ENCODE peak calls at places on chromosomes 13 and 19, in eight cellular contexts. One of them, this sample, is unnamed.

GRCh38 chr13:73245271-73245670 is 186.5 kb downstream of the KLF5 start:
- DNase-seq in lung: no peak
- DNase-seq in fibroblast of lung: no peak
- DNase-seq in heart left ventricle: no peak
- DNase-seq in cardiac muscle cell: no peak
- DNase-seq in psoas muscle: no peak
- DNase-seq in OCI-LY7: no peak
- DNase-seq in sigmoid colon: no peak
- DNase-seq in this sample: no peak

GRCh38 chr19:12983561-12984142 is 11.6 kb upstream of the NFIX start:
- DNase-seq in lung: peak; percentile 69
- DNase-seq in fibroblast of lung: peak; percentile 73
- DNase-seq in heart left ventricle: peak; percentile 92
- DNase-seq in cardiac muscle cell: peak; percentile 75
- DNase-seq in psoas muscle: peak; percentile 83
- DNase-seq in OCI-LY7: peak; percentile 79
- DNase-seq in sigmoid colon: peak; percentile 91
- DNase-seq in this sample: peak; percentile 90

GRCh38 chr19:13029893-13030292 is 34.6 kb downstream of the NFIX start:
- DNase-seq in lung: no peak
- DNase-seq in fibroblast of lung: no peak
- DNase-seq in heart left ventricle: no peak
- DNase-seq in cardiac muscle cell: no peak
- DNase-seq in psoas muscle: peak; percentile 53
- DNase-seq in OCI-LY7: peak; percentile 29
- DNase-seq in sigmoid colon: peak; percentile 73
- DNase-seq in this sample: no peak

GRCh38 chr13:93146584-93147292 is 79.9 kb upstream of the GPC6 start:
- DNase-seq in lung: no peak
- DNase-seq in fibroblast of lung: peak; percentile 91
- DNase-seq in heart left ventricle: no peak
- DNase-seq in cardiac muscle cell: no peak
- DNase-seq in psoas muscle: no peak
- DNase-seq in OCI-LY7: no peak
- DNase-seq in sigmoid colon: no peak
- DNase-seq in this sample: no peak

GRCh38 chr13:51168623-51169022 is 53.6 kb upstream of the FAM124A start:
- DNase-seq in lung: no peak
- DNase-seq in fibroblast of lung: no peak
- DNase-seq in heart left ventricle: no peak
- DNase-seq in cardiac muscle cell: no peak
- DNase-seq in psoas muscle: no peak
- DNase-seq in OCI-LY7: no peak
- DNase-seq in sigmoid colon: no peak
- DNase-seq in this sample: no peak

GRCh38 chr13:23450340-23451046 is 17.0 kb upstream of the SACS start:
- DNase-seq in lung: no peak
- DNase-seq in fibroblast of lung: no peak
- DNase-seq in heart left ventricle: no peak
- DNase-seq in cardiac muscle cell: no peak
- DNase-seq in psoas muscle: peak; percentile 37
- DNase-seq in OCI-LY7: no peak
- DNase-seq in sigmoid colon: no peak
- DNase-seq in this sample: no peak

GRCh38 chr13:105343134-105343806 is 1192.2 kb downstream of the EFNB2 start:
- DNase-seq in lung: no peak
- DNase-seq in fibroblast of lung: peak; percentile 42
- DNase-seq in heart left ventricle: no peak
- DNase-seq in cardiac muscle cell: no peak
- DNase-seq in psoas muscle: no peak
- DNase-seq in OCI-LY7: no peak
- DNase-seq in sigmoid colon: no peak
- DNase-seq in this sample: no peak

GRCh38 chr19:19460761-19461265 is 54.5 kb downstream of the TSSK6 start:
- DNase-seq in lung: peak; percentile 37
- DNase-seq in fibroblast of lung: no peak
- DNase-seq in heart left ventricle: peak; percentile 83
- DNase-seq in cardiac muscle cell: peak; percentile 57
- DNase-seq in psoas muscle: peak; percentile 71
- DNase-seq in OCI-LY7: peak; percentile 31
- DNase-seq in sigmoid colon: peak; percentile 87
- DNase-seq in this sample: peak; percentile 65

GRCh38 chr19:5961969-5962945 is 15.7 kb downstream of the RANBP3 start:
- DNase-seq in lung: peak; percentile 76
- DNase-seq in fibroblast of lung: peak; percentile 69
- DNase-seq in heart left ventricle: peak; percentile 68
- DNase-seq in cardiac muscle cell: peak; percentile 42
- DNase-seq in psoas muscle: no peak
- DNase-seq in OCI-LY7: peak; percentile 31
- DNase-seq in sigmoid colon: no peak
- DNase-seq in this sample: no peak

GRCh38 chr19:33804021-33804799 is 7.5 kb downstream of the KCTD15 start:
- DNase-seq in lung: no peak
- DNase-seq in fibroblast of lung: peak; percentile 70
- DNase-seq in heart left ventricle: no peak
- DNase-seq in cardiac muscle cell: no peak
- DNase-seq in psoas muscle: peak; percentile 38
- DNase-seq in OCI-LY7: no peak
- DNase-seq in sigmoid colon: peak; percentile 94
- DNase-seq in this sample: no peak

GRCh38 chr13:113897966-113898365 is 34.1 kb upstream of the GAS6 start:
- DNase-seq in lung: peak; percentile 26
- DNase-seq in fibroblast of lung: no peak
- DNase-seq in heart left ventricle: no peak
- DNase-seq in cardiac muscle cell: no peak
- DNase-seq in psoas muscle: no peak
- DNase-seq in OCI-LY7: no peak
- DNase-seq in sigmoid colon: no peak
- DNase-seq in this sample: no peak

GRCh38 chr19:35436477-35437141 is 11.4 kb upstream of the FFAR2 start:
- DNase-seq in lung: no peak
- DNase-seq in fibroblast of lung: peak; percentile 63
- DNase-seq in heart left ventricle: no peak
- DNase-seq in cardiac muscle cell: peak; percentile 8
- DNase-seq in psoas muscle: no peak
- DNase-seq in OCI-LY7: no peak
- DNase-seq in sigmoid colon: no peak
- DNase-seq in this sample: peak; percentile 50

GRCh38 chr13:97133554-97133953 is 88.6 kb upstream of the MBNL2 start:
- DNase-seq in lung: no peak
- DNase-seq in fibroblast of lung: no peak
- DNase-seq in heart left ventricle: no peak
- DNase-seq in cardiac muscle cell: no peak
- DNase-seq in psoas muscle: no peak
- DNase-seq in OCI-LY7: no peak
- DNase-seq in sigmoid colon: no peak
- DNase-seq in this sample: no peak

GRCh38 chr13:51638497-51638871 is 54.2 kb downstream of the WDFY2 start:
- DNase-seq in lung: no peak
- DNase-seq in fibroblast of lung: no peak
- DNase-seq in heart left ventricle: no peak
- DNase-seq in cardiac muscle cell: no peak
- DNase-seq in psoas muscle: no peak
- DNase-seq in OCI-LY7: no peak
- DNase-seq in sigmoid colon: no peak
- DNase-seq in this sample: no peak

GRCh38 chr19:9847087-9847671 is 12.1 kb downstream of the PIN1 start:
- DNase-seq in lung: peak; percentile 39
- DNase-seq in fibroblast of lung: peak; percentile 95
- DNase-seq in heart left ventricle: no peak
- DNase-seq in cardiac muscle cell: no peak
- DNase-seq in psoas muscle: peak; percentile 71
- DNase-seq in OCI-LY7: no peak
- DNase-seq in sigmoid colon: peak; percentile 88
- DNase-seq in this sample: no peak

GRCh38 chr19:49687150-49687549 is 2.2 kb upstream of the ADM5 start:
- DNase-seq in lung: no peak
- DNase-seq in fibroblast of lung: no peak
- DNase-seq in heart left ventricle: no peak
- DNase-seq in cardiac muscle cell: no peak
- DNase-seq in psoas muscle: no peak
- DNase-seq in OCI-LY7: no peak
- DNase-seq in sigmoid colon: no peak
- DNase-seq in this sample: no peak

GRCh38 chr19:46017095-46017429 is 5.8 kb downstream of the PGLYRP1 start:
- DNase-seq in lung: no peak
- DNase-seq in fibroblast of lung: no peak
- DNase-seq in heart left ventricle: peak; percentile 21
- DNase-seq in cardiac muscle cell: no peak
- DNase-seq in psoas muscle: no peak
- DNase-seq in OCI-LY7: no peak
- DNase-seq in sigmoid colon: peak; percentile 64
- DNase-seq in this sample: no peak
- TF ChIP-seq CTCF in lung: no peak
- TF ChIP-seq CTCF in fibroblast of lung: no peak
- TF ChIP-seq CTCF in heart left ventricle: peak; percentile 40
- TF ChIP-seq CTCF in cardiac muscle cell: no peak
- TF ChIP-seq CTCF in psoas muscle: no peak
- TF ChIP-seq CTCF in OCI-LY7: peak; percentile 33
- TF ChIP-seq CTCF in sigmoid colon: peak; percentile 42
- TF ChIP-seq CTCF in this sample: no peak

GRCh38 chr13:95704510-95704909 is 27.6 kb downstream of the DNAJC3 start:
- DNase-seq in lung: no peak
- DNase-seq in fibroblast of lung: peak; percentile 12
- DNase-seq in heart left ventricle: no peak
- DNase-seq in cardiac muscle cell: no peak
- DNase-seq in psoas muscle: no peak
- DNase-seq in OCI-LY7: no peak
- DNase-seq in sigmoid colon: no peak
- DNase-seq in this sample: no peak
- TF ChIP-seq CTCF in lung: no peak
- TF ChIP-seq CTCF in fibroblast of lung: peak; percentile 30
- TF ChIP-seq CTCF in heart left ventricle: no peak
- TF ChIP-seq CTCF in cardiac muscle cell: peak; percentile 30
- TF ChIP-seq CTCF in psoas muscle: no peak
- TF ChIP-seq CTCF in OCI-LY7: peak; percentile 30
- TF ChIP-seq CTCF in sigmoid colon: no peak
- TF ChIP-seq CTCF in this sample: no peak

DNA sequence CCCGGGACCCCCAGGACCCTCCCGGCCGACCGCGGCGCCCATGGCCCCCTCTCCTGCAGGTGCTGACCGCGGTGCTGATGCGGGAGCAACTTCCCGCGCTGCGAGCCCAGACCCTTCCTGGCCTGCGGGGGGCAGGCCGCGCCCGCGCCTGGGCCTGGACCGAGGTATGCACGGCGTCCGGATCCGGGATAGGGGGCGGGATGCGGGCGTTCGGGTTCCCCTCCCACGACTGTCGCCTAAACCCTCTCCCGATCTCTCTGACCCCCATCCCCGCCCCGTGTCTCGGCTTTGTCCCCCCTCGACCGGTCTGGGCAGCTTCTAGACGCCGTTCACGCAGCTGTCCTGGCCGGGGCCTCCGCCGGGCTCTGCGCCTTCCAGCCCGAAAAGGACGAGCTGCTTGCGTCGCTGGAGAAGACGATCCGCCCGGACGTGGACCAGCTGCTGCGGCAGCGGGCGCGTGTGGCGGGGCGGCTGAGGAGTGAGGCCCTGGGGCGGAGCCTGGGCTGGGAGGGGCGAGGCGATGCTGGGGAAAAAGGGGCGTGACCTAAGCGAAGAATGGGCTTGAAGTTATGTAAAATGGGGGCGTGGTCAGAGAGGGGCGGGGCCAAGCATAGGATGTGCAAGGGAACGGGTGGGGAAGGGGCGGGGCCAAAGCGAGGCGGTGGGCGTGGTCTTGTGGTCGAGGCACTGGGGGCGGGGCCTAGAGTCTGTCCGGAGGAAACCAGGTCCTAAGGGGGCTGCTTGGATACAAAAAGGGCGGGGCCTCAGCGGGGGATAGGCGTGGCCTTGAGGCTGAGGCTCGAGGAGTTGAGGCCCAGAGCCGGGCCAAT is 15.9 kb upstream of the COLGALT1 start:
- DNase-seq in lung: peak; percentile 97
- DNase-seq in fibroblast of lung: peak; percentile 97
- DNase-seq in heart left ventricle: peak; percentile 96
- DNase-seq in cardiac muscle cell: peak; percentile 87
- DNase-seq in psoas muscle: peak; percentile 95
- DNase-seq in OCI-LY7: peak; percentile 97
- DNase-seq in sigmoid colon: peak; percentile 98
- DNase-seq in this sample: peak; percentile 98
- TF ChIP-seq CTCF in lung: peak; percentile 11
- TF ChIP-seq CTCF in fibroblast of lung: no peak
- TF ChIP-seq CTCF in heart left ventricle: peak; percentile 55
- TF ChIP-seq CTCF in cardiac muscle cell: peak; percentile 49
- TF ChIP-seq CTCF in psoas muscle: peak; percentile 38
- TF ChIP-seq CTCF in OCI-LY7: no peak
- TF ChIP-seq CTCF in sigmoid colon: no peak
- TF ChIP-seq CTCF in this sample: peak; percentile 20

DNA sequence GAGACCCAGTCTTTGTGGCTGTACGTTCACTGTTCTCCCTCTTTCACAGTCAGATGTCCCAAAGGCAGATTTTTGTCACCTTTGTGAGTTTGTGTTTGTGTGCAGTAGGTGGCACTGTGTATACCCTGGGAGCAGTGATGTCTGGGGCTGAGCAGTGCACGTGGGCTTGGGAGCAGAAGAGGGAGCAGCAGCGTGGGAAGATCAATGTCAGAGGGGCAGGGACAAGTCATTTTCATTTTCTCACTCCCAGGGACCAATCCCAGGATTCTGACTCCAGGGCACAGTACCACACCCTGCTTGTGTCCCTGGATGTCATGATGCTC is 2.0 kb upstream of the PSG6 start:
- DNase-seq in lung: no peak
- DNase-seq in fibroblast of lung: no peak
- DNase-seq in heart left ventricle: no peak
- DNase-seq in cardiac muscle cell: no peak
- DNase-seq in psoas muscle: no peak
- DNase-seq in OCI-LY7: no peak
- DNase-seq in sigmoid colon: no peak
- DNase-seq in this sample: no peak
- TF ChIP-seq CTCF in lung: no peak
- TF ChIP-seq CTCF in fibroblast of lung: no peak
- TF ChIP-seq CTCF in heart left ventricle: no peak
- TF ChIP-seq CTCF in cardiac muscle cell: no peak
- TF ChIP-seq CTCF in psoas muscle: no peak
- TF ChIP-seq CTCF in OCI-LY7: peak; percentile 62
- TF ChIP-seq CTCF in sigmoid colon: no peak
- TF ChIP-seq CTCF in this sample: no peak

GRCh38 chr19:51668167-51668566 is 21.5 kb upstream of the SIGLEC14 start:
- DNase-seq in lung: no peak
- DNase-seq in fibroblast of lung: no peak
- DNase-seq in heart left ventricle: no peak
- DNase-seq in cardiac muscle cell: no peak
- DNase-seq in psoas muscle: no peak
- DNase-seq in OCI-LY7: no peak
- DNase-seq in sigmoid colon: no peak
- DNase-seq in this sample: no peak
- TF ChIP-seq CTCF in lung: no peak
- TF ChIP-seq CTCF in fibroblast of lung: no peak
- TF ChIP-seq CTCF in heart left ventricle: no peak
- TF ChIP-seq CTCF in cardiac muscle cell: no peak
- TF ChIP-seq CTCF in psoas muscle: no peak
- TF ChIP-seq CTCF in OCI-LY7: no peak
- TF ChIP-seq CTCF in sigmoid colon: no peak
- TF ChIP-seq CTCF in this sample: no peak